ENCODE peak calls at places on chromosomes 4 and X, in seven cellular contexts. One of them, this sample, is unnamed. For H3K4me1, the result is how much of the 10 kb centered on the place peaks cover.

GRCh38 chrX:20432048-20432447 is 165.3 kb upstream of the RPS6KA3 start:
- DNase-seq in heart left ventricle: no peak
- DNase-seq in CD8-positive, alpha-beta T cell: no peak
- DNase-seq in upper lobe of right lung: no peak
- DNase-seq in ovary: no peak
- DNase-seq in cardiac muscle cell: no peak
- DNase-seq in uterus: no peak
- DNase-seq in this sample: no peak

GRCh38 chr4:104447346-104447745 is 47.3 kb downstream of the CXXC4 start:
- DNase-seq in upper lobe of right lung: no peak
- DNase-seq in cardiac muscle cell: no peak
- DNase-seq in heart left ventricle: no peak
- DNase-seq in ovary: no peak
- DNase-seq in uterus: no peak
- DNase-seq in CD8-positive, alpha-beta T cell: no peak
- DNase-seq in this sample: no peak

GRCh38 chr4:40256329-40256728 is 59.5 kb downstream of the RHOH start:
- DNase-seq in CD8-positive, alpha-beta T cell: no peak
- DNase-seq in uterus: no peak
- DNase-seq in upper lobe of right lung: no peak
- DNase-seq in heart left ventricle: no peak
- DNase-seq in cardiac muscle cell: no peak
- DNase-seq in ovary: no peak
- DNase-seq in this sample: no peak

GRCh38 chr4:42654606-42655005 is 2.3 kb downstream of the ATP8A1 start:
- DNase-seq in uterus: peak
- DNase-seq in heart left ventricle: no peak
- DNase-seq in upper lobe of right lung: no peak
- DNase-seq in cardiac muscle cell: no peak
- DNase-seq in CD8-positive, alpha-beta T cell: no peak
- DNase-seq in ovary: no peak
- DNase-seq in this sample: peak

GRCh38 chrX:71111141-71111843 is at the start of gene IL2RG:
- DNase-seq in heart left ventricle: no peak
- DNase-seq in ovary: no peak
- DNase-seq in cardiac muscle cell: no peak
- DNase-seq in uterus: no peak
- DNase-seq in upper lobe of right lung: no peak
- DNase-seq in CD8-positive, alpha-beta T cell: peak
- DNase-seq in this sample: no peak

GRCh38 chr4:55330241-55330640 is 15.8 kb upstream of the SRD5A3 start:
- DNase-seq in cardiac muscle cell: no peak
- DNase-seq in upper lobe of right lung: no peak
- DNase-seq in ovary: no peak
- DNase-seq in CD8-positive, alpha-beta T cell: no peak
- DNase-seq in uterus: no peak
- DNase-seq in heart left ventricle: no peak
- DNase-seq in this sample: no peak

GRCh38 chrX:132748909-132749308 is 209.5 kb downstream of the HS6ST2 start:
- DNase-seq in CD8-positive, alpha-beta T cell: no peak
- DNase-seq in heart left ventricle: no peak
- DNase-seq in uterus: no peak
- DNase-seq in upper lobe of right lung: no peak
- DNase-seq in ovary: no peak
- DNase-seq in cardiac muscle cell: no peak
- DNase-seq in this sample: no peak

GRCh38 chrX:134526399-134526798 is 66.4 kb downstream of the HPRT1 start:
- DNase-seq in uterus: no peak
- DNase-seq in heart left ventricle: no peak
- DNase-seq in ovary: no peak
- DNase-seq in upper lobe of right lung: no peak
- DNase-seq in cardiac muscle cell: no peak
- DNase-seq in CD8-positive, alpha-beta T cell: no peak
- DNase-seq in this sample: no peak

GRCh38 chr4:169922632-169923276 is 103.4 kb downstream of the MFAP3L start:
- DNase-seq in upper lobe of right lung: no peak
- DNase-seq in cardiac muscle cell: no peak
- DNase-seq in CD8-positive, alpha-beta T cell: no peak
- DNase-seq in uterus: no peak
- DNase-seq in ovary: no peak
- DNase-seq in heart left ventricle: no peak
- DNase-seq in this sample: no peak

DNA sequence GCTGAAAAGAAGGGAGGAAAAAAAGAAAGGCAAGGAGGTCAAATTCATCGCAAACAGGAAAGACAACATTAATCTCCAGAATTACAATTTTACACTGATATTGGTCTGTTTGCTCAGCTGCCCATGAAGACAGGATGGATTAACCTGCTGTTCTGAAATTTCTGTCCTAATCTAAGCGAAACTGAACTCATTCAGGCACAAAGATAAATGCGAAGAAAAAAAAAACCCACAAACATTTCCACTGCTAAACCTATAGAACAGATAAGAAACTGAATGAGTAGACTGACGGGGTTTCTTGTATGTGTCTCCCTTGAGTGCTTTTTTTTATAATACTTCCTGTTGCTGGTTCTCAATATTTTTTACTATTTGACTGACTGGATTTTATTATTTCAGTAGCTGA is 251.8 kb upstream of the FTHL17 start:
- DNase-seq in CD8-positive, alpha-beta T cell: no peak
- DNase-seq in heart left ventricle: no peak
- DNase-seq in cardiac muscle cell: no peak
- DNase-seq in ovary: no peak
- DNase-seq in uterus: no peak
- DNase-seq in upper lobe of right lung: no peak
- DNase-seq in this sample: no peak
- H3K4me1 ChIP-seq in CD8-positive, alpha-beta T cell: under half
- H3K4me1 ChIP-seq in heart left ventricle: under half
- H3K4me1 ChIP-seq in cardiac muscle cell: under half
- H3K4me1 ChIP-seq in ovary: under half
- H3K4me1 ChIP-seq in uterus: under half
- H3K4me1 ChIP-seq in upper lobe of right lung: under half
- H3K4me1 ChIP-seq in this sample: under half

DNA sequence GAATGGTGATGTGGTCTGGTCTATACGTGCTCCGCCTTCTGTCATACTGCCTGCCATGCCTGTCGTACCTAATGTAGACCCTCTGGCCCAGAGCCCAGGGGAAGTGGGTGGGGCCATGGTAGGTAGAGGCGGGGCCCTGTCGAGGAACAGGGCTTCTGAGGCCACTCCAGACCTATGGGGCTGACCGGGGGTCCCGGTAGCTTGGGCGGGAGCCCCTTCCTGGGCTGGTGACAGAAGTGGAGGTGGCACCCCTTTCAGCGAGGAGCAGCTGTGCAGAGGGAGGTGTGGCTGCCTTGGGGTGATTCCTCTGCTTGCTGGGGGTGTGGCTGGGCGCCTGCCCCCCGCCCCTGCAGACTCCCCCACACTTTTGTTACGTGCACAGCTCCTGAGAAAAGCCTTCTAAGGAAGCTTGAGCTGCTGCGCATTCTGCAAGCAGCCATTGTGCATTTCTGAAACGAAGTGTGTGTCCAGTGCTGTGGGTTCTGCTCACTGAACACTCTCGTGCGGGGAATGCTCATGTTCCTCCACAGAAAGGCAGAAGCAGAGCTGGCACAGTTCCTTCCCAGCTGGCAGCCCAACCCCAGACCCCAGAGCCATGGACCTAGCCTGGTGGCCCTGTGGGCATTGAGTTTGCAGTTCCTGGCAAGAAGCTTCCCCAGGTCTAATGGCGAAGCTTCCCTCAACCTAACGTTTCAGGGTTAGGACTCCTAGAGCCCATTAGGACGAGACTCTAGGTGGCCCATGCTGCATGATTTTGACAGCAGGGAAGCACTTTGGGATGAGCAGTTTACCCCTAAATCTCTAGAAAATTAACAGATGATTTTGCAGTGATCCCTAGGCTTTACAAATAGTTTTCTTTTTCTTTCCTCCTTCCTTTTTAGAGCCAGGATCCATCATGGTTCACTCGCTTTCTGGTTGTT is 72.7 kb upstream of the HGFAC start:
- DNase-seq in heart left ventricle: no peak
- DNase-seq in ovary: no peak
- DNase-seq in CD8-positive, alpha-beta T cell: no peak
- DNase-seq in cardiac muscle cell: no peak
- DNase-seq in uterus: peak
- DNase-seq in upper lobe of right lung: no peak
- DNase-seq in this sample: no peak
- H3K4me3 ChIP-seq in heart left ventricle: no peak
- H3K4me3 ChIP-seq in ovary: no peak
- H3K4me3 ChIP-seq in CD8-positive, alpha-beta T cell: peak
- H3K4me3 ChIP-seq in cardiac muscle cell: no peak
- H3K4me3 ChIP-seq in uterus: no peak
- H3K4me3 ChIP-seq in upper lobe of right lung: peak
- H3K4me3 ChIP-seq in this sample: no peak

DNA sequence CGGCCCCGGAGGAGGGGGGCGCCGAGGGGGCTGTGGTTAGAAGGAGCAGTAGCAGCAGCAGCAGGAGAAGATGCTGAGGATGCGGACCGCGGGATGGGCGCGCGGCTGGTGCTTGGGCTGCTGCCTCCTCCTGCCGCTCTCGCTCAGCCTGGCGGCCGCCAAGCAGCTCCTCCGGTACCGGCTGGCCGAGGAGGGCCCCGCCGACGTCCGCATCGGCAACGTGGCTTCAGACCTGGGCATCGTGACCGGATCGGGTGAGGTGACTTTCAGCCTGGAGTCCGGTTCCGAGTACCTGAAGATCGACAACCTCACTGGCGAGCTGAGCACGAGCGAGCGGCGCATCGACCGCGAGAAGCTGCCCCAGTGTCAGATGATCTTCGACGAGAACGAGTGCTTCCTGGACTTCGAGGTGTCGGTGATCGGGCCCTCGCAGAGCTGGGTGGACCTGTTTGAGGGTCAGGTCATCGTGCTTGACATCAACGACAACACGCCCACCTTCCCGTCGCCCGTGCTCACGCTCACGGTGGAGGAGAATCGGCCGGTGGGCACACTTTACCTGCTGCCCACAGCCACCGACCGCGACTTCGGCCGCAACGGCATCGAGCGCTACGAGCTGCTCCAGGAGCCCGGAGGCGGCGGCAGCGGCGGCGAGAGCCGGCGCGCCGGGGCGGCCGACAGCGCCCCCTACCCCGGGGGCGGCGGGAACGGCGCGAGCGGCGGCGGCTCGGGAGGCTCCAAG is 1.4 kb downstream of the PCDH7 start:
- DNase-seq in ovary: peak
- DNase-seq in uterus: peak
- DNase-seq in cardiac muscle cell: peak
- DNase-seq in CD8-positive, alpha-beta T cell: no peak
- DNase-seq in heart left ventricle: peak
- DNase-seq in upper lobe of right lung: peak
- DNase-seq in this sample: peak
- TF ChIP-seq CTCF in ovary: peak
- TF ChIP-seq CTCF in uterus: peak
- TF ChIP-seq CTCF in cardiac muscle cell: no peak
- TF ChIP-seq CTCF in CD8-positive, alpha-beta T cell: no peak
- TF ChIP-seq CTCF in heart left ventricle: peak
- TF ChIP-seq CTCF in upper lobe of right lung: no peak
- TF ChIP-seq CTCF in this sample: no peak

GRCh38 chr4:153520871-153521329 is 54.7 kb downstream of the TMEM131L start:
- DNase-seq in ovary: no peak
- DNase-seq in cardiac muscle cell: no peak
- DNase-seq in upper lobe of right lung: no peak
- DNase-seq in CD8-positive, alpha-beta T cell: no peak
- DNase-seq in heart left ventricle: no peak
- DNase-seq in uterus: no peak
- DNase-seq in this sample: no peak
- H3K4me1 ChIP-seq in ovary: under half
- H3K4me1 ChIP-seq in cardiac muscle cell: under half
- H3K4me1 ChIP-seq in upper lobe of right lung: under half
- H3K4me1 ChIP-seq in CD8-positive, alpha-beta T cell: half or more
- H3K4me1 ChIP-seq in heart left ventricle: under half
- H3K4me1 ChIP-seq in uterus: under half
- H3K4me1 ChIP-seq in this sample: half or more